ENCODE peak calls at places on chromosomes 4 and X, in nine cellular contexts. D is amygdala; W is H7; L is DMS153; Z is neural crest cell; Q is CD8-positive, alpha-beta T cell; C is cardiac septum; S is activated CD8-positive, alpha-beta T cell treated with anti-CD3 and anti-CD28 coated beads, Interleukin-2, amount 10 ng/mL, durations not matched to agents 7 days and 5 days; P is T-helper 2 cell. I is an unnamed sample.

GRCh38 chr4:56907009-56907408 is 691 bp upstream of the REST start:
- DNase-seq in S (peak; percentile 24), P (peak; percentile 12), Z (no peak), Q (no peak), L (no peak), W (peak; percentile 40), C (no peak), D (no peak), I (no peak)

GRCh38 chr4:165096776-165097175 is 15.9 kb downstream of the TMEM192 start:
- DNase-seq in D (no peak), Z (no peak), W (peak; percentile 65), L (no peak), C (no peak), Q (no peak), P (peak; percentile 14), S (no peak), I (peak; percentile 62)

GRCh38 chrX:118976599-118977340 is 2.4 kb downstream of the LONRF3 start:
- DNase-seq in P (no peak), W (peak; percentile 48), Z (no peak), D (no peak), S (no peak), L (peak; percentile 7), C (no peak), Q (no peak), I (peak; percentile 29)

GRCh38 chrX:45849261-45849660 is 648.6 kb upstream of the DIPK2B start:
- DNase-seq in P (peak; percentile 76), W (peak; percentile 19), D (no peak), Z (no peak), S (peak; percentile 38), C (no peak), Q (no peak), L (peak; percentile 7), I (peak; percentile 62)

GRCh38 chrX:132692066-132692465 is 203.2 kb upstream of the MBNL3 start:
- DNase-seq in Z (no peak), P (no peak), W (no peak), C (no peak), Q (no peak), D (no peak), S (no peak), L (no peak), I (peak; percentile 6)

GRCh38 chr4:173167793-173168395 is 717 bp upstream of the GALNT7 start:
- DNase-seq in D (no peak), S (peak; percentile 39), P (peak; percentile 32), W (peak; percentile 67), Z (no peak), L (peak; percentile 54), Q (peak; percentile 10), C (no peak), I (peak; percentile 40)

GRCh38 chr4:11328401-11328800 is 100.3 kb downstream of the HS3ST1 start:
- DNase-seq in Q (no peak), P (no peak), L (no peak), S (no peak), W (no peak), D (no peak), Z (no peak), C (no peak), I (no peak)

GRCh38 chrX:119478504-119478903 is 10.3 kb downstream of the SLC25A5 start:
- DNase-seq in D (no peak), L (no peak), S (no peak), W (no peak), C (no peak), Z (no peak), Q (no peak), P (no peak), I (no peak)

GRCh38 chr4:113760852-113761681 is 471 bp downstream of the CAMK2D start:
- DNase-seq in D (no peak), Q (peak; percentile 42), L (peak; percentile 39), S (peak; percentile 57), C (peak; percentile 90), Z (peak; percentile 49), P (peak; percentile 52), W (peak; percentile 78), I (peak; percentile 84)

GRCh38 chrX:150361777-150362351 is 1.3 kb upstream of the MAMLD1 start:
- DNase-seq in Z (no peak), W (peak; percentile 73), L (no peak), D (no peak), S (no peak), C (no peak), Q (peak; percentile 16), P (peak; percentile 23), I (peak; percentile 66)

GRCh38 chrX:19870710-19871490 is 16.5 kb downstream of the SH3KBP1 start:
- DNase-seq in Q (no peak), P (no peak), Z (no peak), L (no peak), D (no peak), C (peak; percentile 58), S (no peak), W (no peak), I (no peak)

GRCh38 chrX:11929476-11929875 is 171.4 kb downstream of the MSL3 start:
- DNase-seq in D (no peak), Q (no peak), S (no peak), P (no peak), L (no peak), Z (no peak), C (no peak), W (no peak), I (no peak)

GRCh38 chr4:1613099-1613495 is 71.0 kb downstream of the FAM53A start:
- DNase-seq in W (peak; percentile 44), D (no peak), L (no peak), Z (no peak), C (no peak), Q (no peak), P (no peak), S (no peak), I (no peak)

GRCh38 chr4:152591361-152591760 is 55.5 kb upstream of the FBXW7 start:
- DNase-seq in W (peak; percentile 72), S (peak; percentile 43), Q (peak; percentile 7), L (peak; percentile 72), P (peak; percentile 57), Z (peak; percentile 50), C (no peak), D (no peak), I (peak; percentile 29)

GRCh38 chr4:62644372-62644771 is 1444.2 kb downstream of the ADGRL3 start:
- DNase-seq in P (no peak), Z (no peak), L (peak; percentile 15), C (no peak), S (no peak), Q (no peak), D (no peak), W (peak; percentile 2), I (no peak)

GRCh38 chr4:52947691-52948397 is 85.7 kb downstream of the RASL11B start:
- DNase-seq in C (no peak), S (no peak), Q (no peak), P (no peak), D (no peak), L (no peak), W (no peak), Z (no peak), I (no peak)

GRCh38 chr4:39319678-39320077 is 46.5 kb downstream of the RFC1 start:
- DNase-seq in C (no peak), D (no peak), W (no peak), Z (no peak), P (no peak), S (no peak), Q (no peak), L (no peak), I (peak; percentile 81)

I was measured in GM03348.